ENCODE peak calls at places on chromosomes 1 and 21, in ten cellular contexts. A is lower lobe of right lung; W is RWPE2; E is stimulated activated CD8-positive, alpha-beta memory T cell treated with anti-CD3 and anti-CD28 coated beads, Interleukin-12 subunit alpha, Interleukin-12 subunit beta, amount 100 ng/mL, for 4 hours; U is COLO829; O is sciatic nerve; F is mesothelial cell of epicardium; X is stimulated activated naive CD4-positive, alpha-beta T cell; I is type B pancreatic cell; M is HFFc6. N is an unnamed sample.

GRCh38 chr1:12434174-12434573 is 183.8 kb downstream of the DHRS3 start:
- DNase-seq in M (peak), W (no peak), A (no peak), I (no peak), F (no peak), E (peak), X (peak), U (no peak), O (no peak), N (no peak)

GRCh38 chr1:25442178-25442577 is 11.5 kb downstream of the MACO1 start:
- DNase-seq in O (no peak), U (no peak), E (no peak), M (peak), F (no peak), A (no peak), W (no peak), I (no peak), X (no peak), N (no peak)

GRCh38 chr21:29209696-29210095 is 79.3 kb downstream of the MAP3K7CL start:
- DNase-seq in E (no peak), I (no peak), O (no peak), F (no peak), X (no peak), A (no peak), M (no peak), W (no peak), U (no peak), N (no peak)

GRCh38 chr1:163357378-163357777 is 35.6 kb downstream of the NUF2 start:
- DNase-seq in O (no peak), E (no peak), W (no peak), M (no peak), U (no peak), X (no peak), A (no peak), F (no peak), I (no peak), N (no peak)

GRCh38 chr1:181089017-181089776 is 697 bp downstream of the IER5 start:
- DNase-seq in W (no peak), I (no peak), A (peak), O (peak), F (no peak), E (peak), U (no peak), M (no peak), X (no peak), N (peak)

GRCh38 chr1:208997726-208998312 is 585.7 kb upstream of the CAMK1G start:
- DNase-seq in E (no peak), M (peak), W (no peak), A (no peak), U (no peak), X (no peak), O (no peak), I (no peak), F (no peak), N (no peak)

GRCh38 chr1:42379794-42380616 is 587 bp upstream of the RIMKLA start:
- DNase-seq in W (no peak), E (peak), O (no peak), I (peak), U (peak), M (peak), X (no peak), F (no peak), A (peak), N (no peak)

GRCh38 chr1:110582378-110582777 is 23.8 kb downstream of the KCNA2 start:
- DNase-seq in X (no peak), A (no peak), I (peak), W (no peak), F (no peak), U (no peak), E (no peak), O (no peak), M (no peak), N (no peak)

GRCh38 chr1:53142226-53142853 is at the start of gene SLC1A7:
- DNase-seq in X (no peak), M (no peak), A (no peak), F (no peak), I (no peak), U (no peak), E (no peak), O (no peak), W (no peak), N (no peak)

GRCh38 chr1:39398278-39399010 is 93.0 kb upstream of the BMP8A start:
- DNase-seq in W (peak), A (peak), O (no peak), U (peak), M (peak), X (no peak), E (no peak), I (no peak), F (no peak), N (no peak)

GRCh38 chr1:91696321-91696720 is 189.6 kb downstream of the TGFBR3 start:
- DNase-seq in M (no peak), A (no peak), E (no peak), W (no peak), O (no peak), U (peak), X (no peak), F (no peak), I (no peak), N (no peak)

GRCh38 chr1:112508242-112509004 is at the start of gene WNT2B:
- DNase-seq in X (peak), A (peak), O (no peak), M (no peak), I (no peak), W (no peak), F (no peak), E (peak), U (no peak), N (peak)

GRCh38 chr1:6743189-6744101 is 41.8 kb upstream of the CAMTA1 start:
- DNase-seq in A (peak), W (no peak), O (peak), I (no peak), X (no peak), E (no peak), M (peak), F (no peak), U (no peak), N (no peak)

GRCh38 chr21:17828223-17828622 is 9.1 kb upstream of the C21orf91 start:
- DNase-seq in E (no peak), M (peak), X (no peak), W (no peak), O (no peak), U (no peak), A (no peak), I (no peak), F (no peak), N (no peak)

GRCh38 chr21:19236209-19236608 is 832.6 kb upstream of the TMPRSS15 start:
- DNase-seq in W (no peak), X (no peak), M (no peak), O (no peak), F (no peak), I (no peak), A (no peak), E (no peak), U (no peak), N (no peak)

GRCh38 chr1:36366091-36366661 is 19.5 kb downstream of the STK40 start:
- DNase-seq in X (peak), F (no peak), M (peak), I (no peak), A (peak), W (no peak), E (no peak), O (peak), U (no peak), N (no peak)

GRCh38 chr1:32025515-32025914 is 11.8 kb downstream of the KHDRBS1 start:
- DNase-seq in E (no peak), I (no peak), X (no peak), O (no peak), W (no peak), M (no peak), A (no peak), F (no peak), U (no peak), N (no peak)

GRCh38 chr1:239854956-239855355 is 236.7 kb upstream of the FMN2 start:
- DNase-seq in I (no peak), X (no peak), O (no peak), W (no peak), E (no peak), M (no peak), F (no peak), A (no peak), U (no peak), N (no peak)

GRCh38 chr1:160428655-160429054 is 28.3 kb downstream of the VANGL2 start:
- DNase-seq in U (peak), M (peak), O (no peak), E (no peak), X (no peak), F (no peak), I (no peak), A (no peak), W (no peak), N (peak)

GRCh38 chr1:170375082-170375733 is 156.8 kb upstream of the GORAB start:
- DNase-seq in O (no peak), I (no peak), F (no peak), X (no peak), E (no peak), A (no peak), U (no peak), M (no peak), W (no peak), N (no peak)

GRCh38 chr1:55472115-55472514 is 257.0 kb upstream of the USP24 start:
- DNase-seq in W (no peak), F (no peak), O (no peak), U (no peak), E (no peak), X (no peak), A (no peak), M (no peak), I (no peak), N (no peak)

GRCh38 chr21:45910548-45911221 is 70.9 kb upstream of the COL6A1 start:
- DNase-seq in O (no peak), M (no peak), E (no peak), I (no peak), F (no peak), U (peak), W (peak), X (no peak), A (no peak), N (no peak)

GRCh38 chr1:8076171-8076570 is 50.1 kb upstream of the ERRFI1 start:
- DNase-seq in E (no peak), U (no peak), X (no peak), A (no peak), M (no peak), O (no peak), I (no peak), F (no peak), W (no peak), N (no peak)

GRCh38 chr1:172154571-172154970 is 265.9 kb upstream of the C1orf105 start:
- DNase-seq in X (no peak), U (peak), I (no peak), O (no peak), M (peak), E (no peak), A (no peak), F (no peak), W (no peak), N (peak)

GRCh38 chr1:110424699-110425098 is 17.2 kb upstream of the LAMTOR5 start:
- DNase-seq in U (no peak), M (no peak), O (no peak), X (no peak), A (no peak), E (no peak), F (no peak), I (no peak), W (no peak), N (no peak)

GRCh38 chr1:221862971-221863370 is 121.1 kb upstream of the DUSP10 start:
- DNase-seq in X (no peak), U (no peak), F (no peak), M (no peak), A (no peak), E (no peak), W (no peak), O (no peak), I (no peak), N (no peak)

GRCh38 chr1:153985341-153985912 is 712 bp downstream of the RAB13 start:
- DNase-seq in E (peak), W (no peak), A (no peak), F (no peak), X (no peak), O (peak), M (peak), I (no peak), U (no peak), N (no peak)

GRCh38 chr1:202131956-202132821 is 9.5 kb downstream of the GPR37L1 start:
- DNase-seq in M (no peak), I (no peak), W (no peak), F (no peak), E (no peak), U (no peak), A (peak), X (no peak), O (peak), N (no peak)

GRCh38 chr1:155086182-155086741 is 7.6 kb downstream of the EFNA3 start:
- DNase-seq in E (peak), A (peak), W (peak), O (no peak), F (peak), I (peak), X (peak), M (peak), U (peak), N (peak)

GRCh38 chr1:31977361-31978131 is 36.1 kb upstream of the KHDRBS1 start:
- DNase-seq in I (no peak), W (no peak), U (no peak), A (no peak), M (peak), O (no peak), E (no peak), F (no peak), X (no peak), N (peak)

GRCh38 chr1:115624859-115625258 is 16.9 kb upstream of the VANGL1 start:
- DNase-seq in O (no peak), F (no peak), W (no peak), E (no peak), A (no peak), U (no peak), X (no peak), I (no peak), M (no peak), N (peak)

GRCh38 chr1:217482356-217483102 is 148.4 kb downstream of the GPATCH2 start:
- DNase-seq in I (no peak), W (no peak), X (no peak), U (peak), F (no peak), A (no peak), E (peak), M (peak), O (no peak), N (no peak)

GRCh38 chr1:1212780-1213152 is 1.2 kb downstream of the TNFRSF4 start:
- DNase-seq in I (no peak), W (no peak), F (no peak), A (peak), X (no peak), M (no peak), E (no peak), O (no peak), U (no peak), N (no peak)

GRCh38 chr1:40258445-40258769 is 371 bp downstream of the ZMPSTE24 start:
- DNase-seq in E (no peak), A (no peak), X (no peak), W (no peak), F (no peak), I (no peak), U (no peak), O (no peak), M (no peak), N (no peak)

GRCh38 chr1:231684333-231685244 is 58.0 kb downstream of the DISC1 start:
- DNase-seq in I (no peak), X (no peak), M (no peak), E (no peak), O (no peak), W (no peak), F (no peak), U (no peak), A (no peak), N (no peak)

GRCh38 chr1:27602510-27603319 is 1.2 kb downstream of the AHDC1 start:
- DNase-seq in W (no peak), O (peak), A (peak), E (no peak), I (no peak), M (no peak), F (no peak), X (peak), U (no peak), N (peak)

GRCh38 chr21:33909756-33910155 is 5.8 kb downstream of the ATP5PO start:
- DNase-seq in O (no peak), I (no peak), U (no peak), F (no peak), W (no peak), M (no peak), A (no peak), E (no peak), X (no peak), N (no peak)

GRCh38 chr1:9294440-9294773 is 1.7 kb downstream of the SPSB1 start:
- DNase-seq in A (no peak), X (no peak), E (no peak), M (peak), F (no peak), W (no peak), I (no peak), O (no peak), U (no peak), N (no peak)

N was measured in NAMALWA.